ENCODE peak calls at places on chromosome 17, in four cellular contexts. E is brain microvascular endothelial cell, Z is adipocyte, K is esophagus squamous epithelium. V is an unnamed sample.

GRCh38 chr17:55769625-55770000 is 18.8 kb downstream of the PCTP start:
- DNase-seq in E (peak), K (no peak), Z (peak), V (peak)

GRCh38 chr17:82350182-82351030 is 8.6 kb upstream of the TEX19 start:
- DNase-seq in Z (no peak), K (no peak), E (no peak), V (no peak)

GRCh38 chr17:38454528-38454927 is 26.3 kb downstream of the ARHGAP23 start:
- DNase-seq in Z (peak), K (peak), E (peak), V (no peak)

GRCh38 chr17:40111221-40112128 is 10.3 kb upstream of the MSL1 start:
- DNase-seq in K (no peak), E (peak), Z (peak), V (peak)

GRCh38 chr17:58595194-58595792 is 80.9 kb upstream of the MTMR4 start:
- DNase-seq in E (no peak), K (no peak), Z (no peak), V (no peak)

GRCh38 chr17:80781188-80781577 is 210.5 kb upstream of the CHMP6 start:
- DNase-seq in K (no peak), E (no peak), Z (no peak), V (no peak)

GRCh38 chr17:54950116-54950515 is 18.3 kb downstream of the COX11 start:
- DNase-seq in Z (no peak), K (no peak), E (no peak), V (no peak)

GRCh38 chr17:81247339-81247990 is 8.3 kb downstream of the NDUFAF8 start:
- DNase-seq in E (no peak), K (no peak), Z (no peak), V (no peak)

GRCh38 chr17:64174686-64175456 is 44.9 kb upstream of the ERN1 start:
- DNase-seq in K (no peak), Z (no peak), E (peak), V (no peak)

GRCh38 chr17:68775969-68776368 is 174.8 kb upstream of the FAM20A start:
- DNase-seq in K (no peak), E (no peak), Z (no peak), V (no peak)

GRCh38 chr17:79420318-79421243 is 190.3 kb downstream of the RBFOX3 start:
- DNase-seq in Z (peak), E (peak), K (no peak), V (no peak)

GRCh38 chr17:42562845-42563509 is 1.0 kb downstream of the COASY start:
- DNase-seq in Z (no peak), K (no peak), E (no peak), V (no peak)

GRCh38 chr17:7393613-7394451 is 493 bp downstream of the PLSCR3 start:
- DNase-seq in Z (peak), E (no peak), K (no peak), V (no peak)

GRCh38 chr17:16486373-16487250 is 5.4 kb downstream of the LRRC75A start:
- DNase-seq in E (peak), K (no peak), Z (peak), V (peak)

GRCh38 chr17:50375858-50376538 is 3.0 kb downstream of the EME1 start:
- DNase-seq in Z (no peak), E (no peak), K (no peak), V (no peak)

GRCh38 chr17:41647940-41648410 is 23.6 kb upstream of the KRT17 start:
- DNase-seq in E (peak), Z (peak), K (peak), V (no peak)

GRCh38 chr17:14198013-14198412 is 38.6 kb downstream of the CDRT15 start:
- DNase-seq in Z (no peak), E (no peak), K (no peak), V (no peak)

GRCh38 chr17:1473841-1474240 is 17.8 kb upstream of the CRK start:
- DNase-seq in Z (no peak), K (no peak), E (no peak), V (no peak)

GRCh38 chr17:13557077-13557476 is 44.7 kb downstream of the HS3ST3A1 start:
- DNase-seq in K (no peak), Z (peak), E (peak), V (no peak)

GRCh38 chr17:7440823-7441174 is 1.5 kb downstream of the FGF11 start:
- DNase-seq in Z (peak), K (no peak), E (no peak), V (no peak)

GRCh38 chr17:37607637-37608368 is 1.4 kb downstream of the SYNRG start:
- DNase-seq in E (no peak), K (no peak), Z (no peak), V (no peak)

GRCh38 chr17:21282231-21282630 is 2.3 kb upstream of the MAP2K3 start:
- DNase-seq in E (peak), K (no peak), Z (peak), V (peak)

GRCh38 chr17:29789186-29790170 is 140.6 kb downstream of the SSH2 start:
- DNase-seq in Z (peak), E (no peak), K (no peak), V (no peak)

GRCh38 chr17:29242051-29242450 is 4.6 kb upstream of the CRYBA1 start:
- DNase-seq in E (no peak), Z (no peak), K (no peak), V (no peak)

DNA sequence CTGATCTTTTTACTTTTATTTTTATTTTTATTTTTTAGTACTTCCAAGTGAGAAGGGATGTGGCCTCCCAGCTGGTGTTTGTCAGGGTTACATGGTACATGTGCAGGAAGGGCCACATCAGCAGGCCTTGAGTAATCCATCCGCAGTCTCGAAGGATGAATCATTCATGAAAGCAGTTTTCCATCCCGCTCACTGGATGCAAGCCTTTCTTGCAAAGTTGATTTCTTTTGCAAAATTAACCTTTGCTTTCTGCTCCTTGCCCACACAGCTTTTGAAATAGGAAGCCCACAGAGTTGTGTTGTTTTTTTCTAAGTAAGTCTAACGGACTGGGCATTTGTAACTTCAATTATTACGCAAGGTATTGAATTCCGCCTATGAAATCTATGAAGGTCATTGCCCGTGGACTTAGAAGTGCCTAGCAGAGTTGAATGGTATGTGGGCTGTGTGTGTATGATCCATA is 157.4 kb downstream of the PRKCA start:
- DNase-seq in K (no peak), E (peak), Z (peak), V (peak)
- H3K4me3 ChIP-seq in K (no peak), E (no peak), Z (no peak), V (no peak)

DNA sequence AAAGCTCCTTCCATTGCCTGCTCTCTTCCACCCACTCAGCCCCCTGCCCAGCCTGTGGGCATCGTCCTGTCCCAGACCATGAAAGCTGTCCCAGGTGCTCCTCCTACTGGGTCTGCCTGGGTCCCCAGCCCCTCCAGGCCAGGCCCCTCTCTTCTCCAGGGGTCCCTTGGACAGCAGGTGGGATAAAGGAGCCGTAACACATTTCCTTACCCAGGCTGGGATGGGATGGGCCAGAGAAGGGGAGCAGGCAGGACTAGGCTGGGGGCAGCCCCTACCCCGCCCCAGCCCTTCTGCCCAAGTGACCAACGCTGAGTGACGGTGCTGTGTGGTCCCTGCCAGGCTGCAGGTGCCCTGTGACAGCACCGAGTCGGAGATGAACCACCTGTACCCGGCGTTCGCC is 80.1 kb downstream of the MGAT5B start:
- DNase-seq in E (no peak), K (no peak), Z (no peak), V (no peak)
- H3K4me3 ChIP-seq in E (no peak), K (no peak), Z (no peak), V (no peak)

DNA sequence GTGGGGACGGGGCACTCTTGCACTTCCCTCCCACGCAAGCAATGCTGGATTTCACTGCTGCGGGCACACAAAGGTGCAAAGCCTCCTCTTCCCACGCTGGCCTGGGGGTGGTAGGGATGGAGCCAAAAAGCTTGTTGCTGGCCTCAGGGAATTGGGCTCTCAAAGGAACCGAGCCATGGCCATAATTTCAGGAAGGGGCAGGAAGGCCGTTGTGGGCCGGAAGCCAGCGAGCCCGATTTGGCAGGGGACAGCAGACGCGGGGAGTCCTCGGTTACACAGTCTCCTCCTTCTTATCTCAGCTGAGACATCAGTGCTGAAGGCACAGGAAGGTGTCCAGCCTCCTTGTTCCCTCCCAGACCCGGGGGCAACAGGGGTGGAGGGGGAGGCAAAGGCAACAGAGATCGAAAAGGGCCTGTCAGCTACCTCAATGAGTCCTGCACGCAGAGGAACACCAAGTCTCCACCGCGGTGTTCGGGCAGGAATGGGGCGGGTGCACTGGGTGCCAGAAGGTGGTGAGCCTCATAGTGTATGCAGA is 59.5 kb downstream of the SLFN11 start:
- DNase-seq in Z (no peak), K (no peak), E (no peak), V (no peak)
- H3K4me3 ChIP-seq in Z (no peak), K (peak), E (no peak), V (no peak)

DNA sequence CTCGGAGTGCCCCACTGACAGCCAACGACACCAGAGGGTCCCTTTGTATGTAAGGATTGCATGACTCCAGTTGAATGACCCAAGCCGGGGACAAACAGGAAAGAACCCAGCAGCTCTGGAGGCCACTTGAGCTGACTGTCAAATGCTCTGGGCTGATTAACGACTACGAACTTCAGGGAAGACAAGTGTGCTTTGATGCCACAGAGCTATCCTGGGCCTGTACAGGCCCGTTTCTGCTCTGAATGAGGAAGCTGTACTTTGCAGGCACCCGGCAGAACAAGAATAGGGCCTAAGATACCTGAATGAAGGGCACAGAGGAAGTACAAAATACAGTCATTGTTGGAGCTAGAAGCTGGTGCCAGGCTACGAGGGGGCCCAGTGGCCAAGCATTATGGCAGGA is 404.5 kb downstream of the SLC39A11 start:
- DNase-seq in E (no peak), K (no peak), Z (no peak), V (no peak)
- H3K4me3 ChIP-seq in E (no peak), K (no peak), Z (no peak), V (no peak)

GRCh38 chr17:76550712-76551615 is 11.1 kb downstream of the PRCD start:
- DNase-seq in E (no peak), K (no peak), Z (peak), V (no peak)

GRCh38 chr17:76548378-76549214 is 8.8 kb downstream of the PRCD start:
- DNase-seq in E (no peak), K (no peak), Z (no peak), V (no peak)

GRCh38 chr17:76549215-76549518 is 9.3 kb downstream of the PRCD start:
- DNase-seq in K (no peak), E (no peak), Z (no peak), V (no peak)

GRCh38 chr17:76547642-76548202 is 7.9 kb downstream of the PRCD start:
- DNase-seq in E (no peak), Z (no peak), K (no peak), V (no peak)

DNA sequence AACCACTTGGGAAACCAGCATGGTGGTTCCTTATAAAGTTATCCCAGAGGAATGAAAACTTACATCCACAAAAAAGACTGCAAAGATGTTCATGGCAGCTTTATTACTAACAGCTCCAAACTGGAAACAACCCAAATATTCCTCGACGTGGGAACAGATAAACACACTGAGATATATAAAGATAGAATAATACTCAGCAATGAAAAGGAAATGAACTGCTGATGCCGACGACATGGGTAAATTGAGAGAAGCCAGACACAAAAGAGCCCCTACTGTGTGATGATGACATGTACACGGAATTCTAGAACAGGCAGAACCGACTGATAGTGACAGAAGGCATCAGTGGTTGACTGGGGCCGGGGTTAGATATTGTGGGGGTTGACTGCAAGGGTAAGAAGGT is 9.7 kb downstream of the PRCD start:
- DNase-seq in K (no peak), Z (no peak), E (no peak), V (no peak)
- H3K4me3 ChIP-seq in K (no peak), Z (no peak), E (no peak), V (no peak)

DNA sequence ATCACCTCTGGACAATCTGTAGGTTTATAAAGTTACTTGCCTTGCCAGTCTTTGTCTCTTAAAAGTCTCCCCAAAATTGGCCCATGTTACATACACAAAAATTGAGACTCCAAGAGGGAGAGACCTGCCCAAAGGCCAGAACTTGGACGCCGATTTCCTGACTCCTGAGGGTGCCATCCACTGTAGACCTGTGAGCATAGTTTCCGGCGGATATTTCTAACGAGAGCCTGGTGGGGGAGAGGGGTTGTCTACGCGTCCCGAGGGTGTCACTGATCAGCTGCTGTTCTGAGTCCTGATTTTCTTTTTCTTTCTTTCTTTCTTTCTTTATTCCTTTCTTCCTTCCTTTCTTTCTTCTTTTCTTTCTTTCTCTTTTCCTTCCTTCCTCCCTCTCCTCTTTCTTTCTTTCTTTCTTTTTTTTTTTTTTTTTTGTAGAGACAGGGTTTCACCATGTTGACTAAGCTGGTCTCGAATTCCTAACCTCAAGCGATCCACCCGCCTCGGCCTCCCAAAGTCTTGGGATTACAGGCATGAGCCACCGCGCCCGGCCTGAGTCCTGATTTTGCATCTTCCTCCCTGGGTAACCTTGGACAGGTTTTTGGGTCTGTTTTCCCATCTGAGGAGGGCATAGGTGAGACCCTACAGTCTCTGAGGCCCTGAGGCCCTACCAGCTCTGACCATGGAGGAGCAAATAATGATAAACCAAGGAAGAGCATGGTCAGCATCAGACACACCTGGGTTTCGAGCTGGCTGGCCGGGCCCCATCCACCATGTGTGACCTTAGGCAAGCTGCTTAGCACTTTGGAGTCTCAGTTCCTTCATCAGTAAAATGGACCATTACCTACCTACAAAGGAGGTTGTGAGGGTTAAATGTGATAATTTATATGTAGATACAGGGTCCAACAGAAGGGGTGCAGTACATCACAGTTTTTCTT is 959 bp upstream of the NCBP3 start:
- DNase-seq in E (no peak), Z (no peak), K (no peak), V (no peak)
- H3K4me3 ChIP-seq in E (no peak), Z (peak), K (peak), V (peak)

GRCh38 chr17:45949755-45950320 is 49.2 kb upstream of the STH start:
- DNase-seq in Z (no peak), E (no peak), K (no peak), V (no peak)

GRCh38 chr17:45948498-45948880 is 50.6 kb upstream of the STH start:
- DNase-seq in K (no peak), E (no peak), Z (no peak), V (no peak)

GRCh38 chr17:45946841-45947256 is 52.2 kb upstream of the STH start:
- DNase-seq in E (no peak), Z (peak), K (no peak), V (no peak)

GRCh38 chr17:45950888-45951287 is 48.2 kb upstream of the STH start:
- DNase-seq in E (no peak), Z (no peak), K (no peak), V (no peak)

DNA sequence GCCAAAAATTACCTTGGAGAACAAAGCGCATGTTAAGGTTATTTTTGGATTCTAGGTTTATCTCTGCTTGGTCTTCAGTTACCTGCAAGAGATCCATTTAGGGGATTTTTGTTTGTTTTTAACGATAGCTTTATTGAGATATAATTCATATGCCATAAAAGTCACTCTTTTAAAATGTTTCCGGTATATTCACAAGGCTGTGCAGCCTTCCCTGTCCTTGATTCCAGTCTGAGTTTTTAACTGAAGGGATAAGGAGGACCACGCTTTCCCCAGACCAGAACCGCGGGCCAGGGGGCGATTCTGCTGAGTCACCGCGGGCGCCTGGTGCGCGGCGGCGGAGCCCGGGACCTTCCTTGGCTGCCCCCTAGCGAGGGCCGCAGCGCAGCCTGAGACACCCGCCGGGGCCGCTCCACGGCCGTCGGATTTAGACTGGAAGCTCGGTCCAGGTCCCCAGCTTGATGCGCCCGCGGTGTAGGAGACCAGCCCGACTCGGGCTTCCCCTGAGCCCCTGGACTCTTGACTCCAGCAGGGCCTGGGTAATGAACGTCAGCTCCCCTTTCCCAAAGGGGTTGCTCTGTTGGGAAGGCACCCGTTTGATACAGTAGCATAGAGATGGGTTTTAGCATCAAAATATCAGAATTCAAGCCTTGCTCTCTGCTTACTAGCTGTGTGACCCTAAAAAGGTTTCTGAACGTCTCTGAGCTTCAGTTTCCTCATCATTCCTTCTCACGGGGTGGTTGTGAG is 50.0 kb upstream of the STH start:
- DNase-seq in K (no peak), E (peak), Z (peak), V (peak)
- H3K4me3 ChIP-seq in K (peak), E (no peak), Z (peak), V (no peak)

DNA sequence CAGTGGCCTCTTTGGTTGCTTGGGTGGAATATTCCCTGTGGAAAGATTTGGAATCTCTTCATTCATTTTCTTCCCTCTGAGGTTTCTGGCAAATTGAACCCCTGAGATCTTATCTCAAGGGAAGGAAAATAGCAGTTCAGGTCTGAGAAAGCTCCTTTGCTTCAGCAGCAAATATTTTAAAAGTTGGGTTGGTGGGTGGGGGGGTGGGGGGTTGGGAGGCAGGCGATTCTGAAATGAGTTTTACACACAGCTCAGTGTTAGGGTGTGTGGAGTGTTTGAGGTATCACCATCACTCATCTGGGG is 6.9 kb downstream of the TBX2 start:
- DNase-seq in Z (no peak), K (no peak), E (no peak), V (no peak)
- H3K4me3 ChIP-seq in Z (no peak), K (no peak), E (no peak), V (no peak)